ENCODE peak calls at places on chromosome X, in seven cellular contexts. One of them, this sample, is unnamed.

GRCh38 chrX:1596676-1597344 is 5.4 kb downstream of the AKAP17A start:
- DNase-seq in NCI-H2171 treated with DMSO at 0.1 percent for 48 hours: no peak
- DNase-seq in adipocyte: no peak
- DNase-seq in SK-N-DZ: no peak
- DNase-seq in astrocyte of the spinal cord: no peak
- DNase-seq in activated CD4-positive, alpha-beta T cell treated with anti-CD3 and anti-CD28 coated beads, Interleukin-2, amount 50 U/mL, for 4 hours: no peak
- DNase-seq in NCI-H2081: no peak
- DNase-seq in this sample: no peak

GRCh38 chrX:11792461-11793421 is 34.7 kb downstream of the MSL3 start:
- DNase-seq in NCI-H2171 treated with DMSO at 0.1 percent for 48 hours: no peak
- DNase-seq in NCI-H2081: peak
- DNase-seq in adipocyte: no peak
- DNase-seq in SK-N-DZ: no peak
- DNase-seq in astrocyte of the spinal cord: no peak
- DNase-seq in activated CD4-positive, alpha-beta T cell treated with anti-CD3 and anti-CD28 coated beads, Interleukin-2, amount 50 U/mL, for 4 hours: peak
- DNase-seq in this sample: no peak

GRCh38 chrX:107197306-107197705 is 8.9 kb downstream of the NUP62CL start:
- DNase-seq in astrocyte of the spinal cord: no peak
- DNase-seq in NCI-H2171 treated with DMSO at 0.1 percent for 48 hours: no peak
- DNase-seq in adipocyte: no peak
- DNase-seq in activated CD4-positive, alpha-beta T cell treated with anti-CD3 and anti-CD28 coated beads, Interleukin-2, amount 50 U/mL, for 4 hours: no peak
- DNase-seq in NCI-H2081: no peak
- DNase-seq in SK-N-DZ: no peak
- DNase-seq in this sample: no peak

GRCh38 chrX:136147966-136148365 is 633 bp downstream of the FHL1 start:
- DNase-seq in astrocyte of the spinal cord: no peak
- DNase-seq in NCI-H2081: no peak
- DNase-seq in SK-N-DZ: no peak
- DNase-seq in adipocyte: peak
- DNase-seq in NCI-H2171 treated with DMSO at 0.1 percent for 48 hours: no peak
- DNase-seq in activated CD4-positive, alpha-beta T cell treated with anti-CD3 and anti-CD28 coated beads, Interleukin-2, amount 50 U/mL, for 4 hours: no peak
- DNase-seq in this sample: no peak

GRCh38 chrX:41302293-41302868 is 31.6 kb upstream of the DDX3X start:
- DNase-seq in astrocyte of the spinal cord: no peak
- DNase-seq in adipocyte: no peak
- DNase-seq in SK-N-DZ: no peak
- DNase-seq in NCI-H2171 treated with DMSO at 0.1 percent for 48 hours: peak
- DNase-seq in activated CD4-positive, alpha-beta T cell treated with anti-CD3 and anti-CD28 coated beads, Interleukin-2, amount 50 U/mL, for 4 hours: no peak
- DNase-seq in NCI-H2081: no peak
- DNase-seq in this sample: no peak

GRCh38 chrX:16528620-16529019 is 121.3 kb upstream of the S100G start:
- DNase-seq in NCI-H2081: no peak
- DNase-seq in astrocyte of the spinal cord: no peak
- DNase-seq in SK-N-DZ: no peak
- DNase-seq in adipocyte: no peak
- DNase-seq in NCI-H2171 treated with DMSO at 0.1 percent for 48 hours: no peak
- DNase-seq in activated CD4-positive, alpha-beta T cell treated with anti-CD3 and anti-CD28 coated beads, Interleukin-2, amount 50 U/mL, for 4 hours: peak
- DNase-seq in this sample: no peak

GRCh38 chrX:109966246-109966645 is 36.7 kb upstream of the TMEM164 start:
- DNase-seq in activated CD4-positive, alpha-beta T cell treated with anti-CD3 and anti-CD28 coated beads, Interleukin-2, amount 50 U/mL, for 4 hours: no peak
- DNase-seq in SK-N-DZ: no peak
- DNase-seq in astrocyte of the spinal cord: no peak
- DNase-seq in NCI-H2081: no peak
- DNase-seq in NCI-H2171 treated with DMSO at 0.1 percent for 48 hours: no peak
- DNase-seq in adipocyte: peak
- DNase-seq in this sample: no peak

GRCh38 chrX:47171996-47172395 is 21.6 kb upstream of the UBA1 start:
- DNase-seq in NCI-H2171 treated with DMSO at 0.1 percent for 48 hours: no peak
- DNase-seq in NCI-H2081: no peak
- DNase-seq in activated CD4-positive, alpha-beta T cell treated with anti-CD3 and anti-CD28 coated beads, Interleukin-2, amount 50 U/mL, for 4 hours: no peak
- DNase-seq in SK-N-DZ: no peak
- DNase-seq in astrocyte of the spinal cord: no peak
- DNase-seq in adipocyte: no peak
- DNase-seq in this sample: no peak

This sample was measured in NCI-H2029 treated with DMSO at 0.1 percent for 48 hours.